ENCODE peak calls at places on chromosomes 2 and 18, in eight cellular contexts. S is neural crest cell; H is HFFc6; B is CD4-positive, alpha-beta T cell; C is NT2/D1; E is body of pancreas; F is HFF-Myc; K is T-helper 9 cell. M is an unnamed sample.

GRCh38 chr2:197707316-197708213 is 2.4 kb downstream of the MARS2 start:
- DNase-seq in S (no peak), H (peak), B (no peak), C (no peak), E (no peak), F (no peak), K (no peak), M (no peak)

GRCh38 chr18:51226068-51226467 is 28.6 kb upstream of the MEX3C start:
- DNase-seq in S (no peak), H (no peak), B (no peak), C (no peak), E (no peak), F (no peak), K (no peak), M (no peak)

GRCh38 chr2:203694186-203694585 is 12.3 kb upstream of the CD28 start:
- DNase-seq in S (no peak), H (no peak), B (no peak), C (no peak), E (no peak), F (no peak), K (no peak), M (no peak)

GRCh38 chr2:177758591-177759371 is 313.8 kb downstream of the PDE11A start:
- DNase-seq in S (peak), H (peak), B (no peak), C (peak), E (peak), F (no peak), K (no peak), M (peak)

GRCh38 chr2:167890739-167891138 is 356.7 kb downstream of the STK39 start:
- DNase-seq in S (no peak), H (no peak), B (no peak), C (no peak), E (no peak), F (no peak), K (no peak), M (peak)

GRCh38 chr2:30270166-30270565 is 38.8 kb downstream of the LBH start:
- DNase-seq in S (no peak), H (no peak), B (no peak), C (no peak), E (no peak), F (no peak), K (no peak), M (no peak)

GRCh38 chr2:26850002-26850431 is 2.1 kb downstream of the DPYSL5 start:
- DNase-seq in S (no peak), H (no peak), B (no peak), C (no peak), E (no peak), F (no peak), K (no peak), M (no peak)

GRCh38 chr2:239220976-239221375 is 179.8 kb downstream of the HDAC4 start:
- DNase-seq in S (no peak), H (no peak), B (no peak), C (no peak), E (no peak), F (no peak), K (no peak), M (no peak)

GRCh38 chr2:239327536-239328305 is 73.1 kb downstream of the HDAC4 start:
- DNase-seq in S (no peak), H (no peak), B (no peak), C (no peak), E (peak), F (no peak), K (no peak), M (no peak)

GRCh38 chr2:158403237-158403636 is 53.3 kb downstream of the CCDC148 start:
- DNase-seq in S (no peak), H (no peak), B (no peak), C (no peak), E (no peak), F (no peak), K (no peak), M (no peak)

GRCh38 chr2:21037671-21038108 is 6.2 kb downstream of the APOB start:
- DNase-seq in S (no peak), H (no peak), B (no peak), C (no peak), E (no peak), F (no peak), K (no peak), M (no peak)

GRCh38 chr18:61823595-61823994 is 69.2 kb downstream of the RNF152 start:
- DNase-seq in S (no peak), H (no peak), B (no peak), C (no peak), E (no peak), F (no peak), K (no peak), M (no peak)

GRCh38 chr2:43414586-43415125 is 181.2 kb downstream of the THADA start:
- DNase-seq in S (no peak), H (no peak), B (no peak), C (no peak), E (no peak), F (no peak), K (no peak), M (no peak)

M was measured in Calu3.